ENCODE peak calls at places on chromosomes 2 and 18, in ten cellular contexts. One of them, this sample, is unnamed.

GRCh38 chr2:221243758-221244157 is 328.3 kb downstream of the EPHA4 start:
- DNase-seq in left colon: no peak
- DNase-seq in activated naive CD4-positive, alpha-beta T cell: no peak
- DNase-seq in sigmoid colon: no peak
- DNase-seq in RWPE1: no peak
- DNase-seq in tibial artery: no peak
- DNase-seq in epithelial cell of prostate: no peak
- DNase-seq in stimulated activated CD8-positive, alpha-beta memory T cell treated with anti-CD3 and anti-CD28 coated beads, Interleukin-4, amount 100 ng/mL, for 1 hour: no peak
- DNase-seq in fibroblast of the conjunctiva: no peak
- DNase-seq in T-helper 9 cell: no peak
- DNase-seq in this sample: no peak

GRCh38 chr2:77642339-77642738 is 120.2 kb upstream of the LRRTM4 start:
- DNase-seq in sigmoid colon: no peak
- DNase-seq in RWPE1: no peak
- DNase-seq in tibial artery: no peak
- DNase-seq in epithelial cell of prostate: no peak
- DNase-seq in left colon: no peak
- DNase-seq in T-helper 9 cell: no peak
- DNase-seq in stimulated activated CD8-positive, alpha-beta memory T cell treated with anti-CD3 and anti-CD28 coated beads, Interleukin-4, amount 100 ng/mL, for 1 hour: no peak
- DNase-seq in fibroblast of the conjunctiva: no peak
- DNase-seq in activated naive CD4-positive, alpha-beta T cell: no peak
- DNase-seq in this sample: no peak

GRCh38 chr2:20428717-20429490 is 18.0 kb upstream of the RHOB start:
- DNase-seq in activated naive CD4-positive, alpha-beta T cell: no peak
- DNase-seq in T-helper 9 cell: no peak
- DNase-seq in sigmoid colon: no peak
- DNase-seq in fibroblast of the conjunctiva: no peak
- DNase-seq in stimulated activated CD8-positive, alpha-beta memory T cell treated with anti-CD3 and anti-CD28 coated beads, Interleukin-4, amount 100 ng/mL, for 1 hour: no peak
- DNase-seq in tibial artery: peak
- DNase-seq in RWPE1: no peak
- DNase-seq in left colon: no peak
- DNase-seq in epithelial cell of prostate: no peak
- DNase-seq in this sample: no peak

GRCh38 chr18:286515-287310 is 18.9 kb upstream of the THOC1 start:
- DNase-seq in stimulated activated CD8-positive, alpha-beta memory T cell treated with anti-CD3 and anti-CD28 coated beads, Interleukin-4, amount 100 ng/mL, for 1 hour: no peak
- DNase-seq in T-helper 9 cell: no peak
- DNase-seq in epithelial cell of prostate: no peak
- DNase-seq in fibroblast of the conjunctiva: peak
- DNase-seq in activated naive CD4-positive, alpha-beta T cell: no peak
- DNase-seq in RWPE1: peak
- DNase-seq in left colon: no peak
- DNase-seq in tibial artery: no peak
- DNase-seq in sigmoid colon: no peak
- DNase-seq in this sample: no peak

GRCh38 chr2:98465456-98466201 is 21.0 kb downstream of the INPP4A start:
- DNase-seq in RWPE1: no peak
- DNase-seq in fibroblast of the conjunctiva: peak
- DNase-seq in stimulated activated CD8-positive, alpha-beta memory T cell treated with anti-CD3 and anti-CD28 coated beads, Interleukin-4, amount 100 ng/mL, for 1 hour: peak
- DNase-seq in activated naive CD4-positive, alpha-beta T cell: no peak
- DNase-seq in sigmoid colon: peak
- DNase-seq in tibial artery: no peak
- DNase-seq in epithelial cell of prostate: no peak
- DNase-seq in left colon: peak
- DNase-seq in T-helper 9 cell: peak
- DNase-seq in this sample: no peak

GRCh38 chr2:234275515-234275914 is 221.4 kb downstream of the ARL4C start:
- DNase-seq in left colon: no peak
- DNase-seq in stimulated activated CD8-positive, alpha-beta memory T cell treated with anti-CD3 and anti-CD28 coated beads, Interleukin-4, amount 100 ng/mL, for 1 hour: no peak
- DNase-seq in T-helper 9 cell: no peak
- DNase-seq in fibroblast of the conjunctiva: no peak
- DNase-seq in sigmoid colon: no peak
- DNase-seq in activated naive CD4-positive, alpha-beta T cell: no peak
- DNase-seq in RWPE1: no peak
- DNase-seq in epithelial cell of prostate: no peak
- DNase-seq in tibial artery: no peak
- DNase-seq in this sample: no peak

GRCh38 chr2:232276084-232276738 is 102.3 kb upstream of the ALPP start:
- DNase-seq in RWPE1: no peak
- DNase-seq in epithelial cell of prostate: no peak
- DNase-seq in sigmoid colon: peak
- DNase-seq in T-helper 9 cell: no peak
- DNase-seq in fibroblast of the conjunctiva: no peak
- DNase-seq in tibial artery: no peak
- DNase-seq in activated naive CD4-positive, alpha-beta T cell: no peak
- DNase-seq in left colon: no peak
- DNase-seq in stimulated activated CD8-positive, alpha-beta memory T cell treated with anti-CD3 and anti-CD28 coated beads, Interleukin-4, amount 100 ng/mL, for 1 hour: no peak
- DNase-seq in this sample: no peak

GRCh38 chr18:37483221-37483971 is 82.2 kb downstream of the CELF4 start:
- DNase-seq in activated naive CD4-positive, alpha-beta T cell: no peak
- DNase-seq in stimulated activated CD8-positive, alpha-beta memory T cell treated with anti-CD3 and anti-CD28 coated beads, Interleukin-4, amount 100 ng/mL, for 1 hour: no peak
- DNase-seq in T-helper 9 cell: no peak
- DNase-seq in left colon: no peak
- DNase-seq in RWPE1: no peak
- DNase-seq in epithelial cell of prostate: no peak
- DNase-seq in sigmoid colon: no peak
- DNase-seq in tibial artery: no peak
- DNase-seq in fibroblast of the conjunctiva: no peak
- DNase-seq in this sample: no peak

GRCh38 chr2:7146151-7146550 is 228.9 kb downstream of the RNF144A start:
- DNase-seq in RWPE1: no peak
- DNase-seq in fibroblast of the conjunctiva: no peak
- DNase-seq in sigmoid colon: no peak
- DNase-seq in T-helper 9 cell: no peak
- DNase-seq in activated naive CD4-positive, alpha-beta T cell: no peak
- DNase-seq in left colon: no peak
- DNase-seq in stimulated activated CD8-positive, alpha-beta memory T cell treated with anti-CD3 and anti-CD28 coated beads, Interleukin-4, amount 100 ng/mL, for 1 hour: no peak
- DNase-seq in tibial artery: no peak
- DNase-seq in epithelial cell of prostate: no peak
- DNase-seq in this sample: no peak

GRCh38 chr2:37287966-37288365 is 36.7 kb downstream of the PRKD3 start:
- DNase-seq in T-helper 9 cell: no peak
- DNase-seq in sigmoid colon: no peak
- DNase-seq in activated naive CD4-positive, alpha-beta T cell: no peak
- DNase-seq in epithelial cell of prostate: no peak
- DNase-seq in stimulated activated CD8-positive, alpha-beta memory T cell treated with anti-CD3 and anti-CD28 coated beads, Interleukin-4, amount 100 ng/mL, for 1 hour: no peak
- DNase-seq in tibial artery: no peak
- DNase-seq in left colon: no peak
- DNase-seq in fibroblast of the conjunctiva: no peak
- DNase-seq in RWPE1: peak
- DNase-seq in this sample: no peak

GRCh38 chr18:52007109-52007508 is 332.9 kb upstream of the DCC start:
- DNase-seq in stimulated activated CD8-positive, alpha-beta memory T cell treated with anti-CD3 and anti-CD28 coated beads, Interleukin-4, amount 100 ng/mL, for 1 hour: no peak
- DNase-seq in T-helper 9 cell: no peak
- DNase-seq in fibroblast of the conjunctiva: no peak
- DNase-seq in tibial artery: no peak
- DNase-seq in RWPE1: no peak
- DNase-seq in epithelial cell of prostate: no peak
- DNase-seq in left colon: no peak
- DNase-seq in sigmoid colon: no peak
- DNase-seq in activated naive CD4-positive, alpha-beta T cell: no peak
- DNase-seq in this sample: no peak

This sample was measured in GOT3.